ENCODE peak calls at places on chromosomes 16 and 17, in five cellular contexts. One of them, this sample, is unnamed.

GRCh38 chr17:47077576-47077975 is 98.5 kb upstream of the RPRML start:
- DNase-seq in mesenchymal stem cell: peak; percentile 35
- DNase-seq in transverse colon: no peak
- DNase-seq in pancreas: no peak
- DNase-seq in cardiac muscle cell: no peak
- DNase-seq in this sample: no peak

GRCh38 chr16:87391324-87391949 is 699 bp upstream of the MAP1LC3B start:
- DNase-seq in mesenchymal stem cell: peak; percentile 62
- DNase-seq in pancreas: peak; percentile 63
- DNase-seq in transverse colon: peak; percentile 65
- DNase-seq in cardiac muscle cell: no peak
- DNase-seq in this sample: no peak

GRCh38 chr17:7548585-7549400 is at the start of gene TNFSF12:
- DNase-seq in mesenchymal stem cell: peak; percentile 40
- DNase-seq in transverse colon: peak; percentile 72
- DNase-seq in cardiac muscle cell: peak; percentile 38
- DNase-seq in pancreas: peak; percentile 49
- DNase-seq in this sample: no peak

GRCh38 chr16:2286550-2286949 is 18.6 kb upstream of the RNPS1 start:
- DNase-seq in mesenchymal stem cell: no peak
- DNase-seq in transverse colon: no peak
- DNase-seq in pancreas: no peak
- DNase-seq in cardiac muscle cell: no peak
- DNase-seq in this sample: no peak

GRCh38 chr17:68515238-68515637 is 3.0 kb downstream of the PRKAR1A start:
- DNase-seq in mesenchymal stem cell: no peak
- DNase-seq in transverse colon: no peak
- DNase-seq in pancreas: no peak
- DNase-seq in cardiac muscle cell: peak; percentile 39
- DNase-seq in this sample: no peak

GRCh38 chr17:64126918-64127317 is 3.0 kb downstream of the ERN1 start:
- DNase-seq in mesenchymal stem cell: peak; percentile 34
- DNase-seq in transverse colon: no peak
- DNase-seq in pancreas: no peak
- DNase-seq in cardiac muscle cell: peak; percentile 19
- DNase-seq in this sample: no peak

GRCh38 chr17:68771867-68772515 is 170.8 kb upstream of the FAM20A start:
- DNase-seq in mesenchymal stem cell: peak; percentile 76
- DNase-seq in transverse colon: no peak
- DNase-seq in pancreas: no peak
- DNase-seq in cardiac muscle cell: peak; percentile 91
- DNase-seq in this sample: peak; percentile 80

GRCh38 chr16:47644661-47645060 is 183.5 kb downstream of the PHKB start:
- DNase-seq in pancreas: no peak
- DNase-seq in cardiac muscle cell: peak; percentile 28
- DNase-seq in mesenchymal stem cell: peak; percentile 8
- DNase-seq in transverse colon: no peak
- DNase-seq in this sample: no peak

GRCh38 chr16:48560692-48561091 is 49.3 kb downstream of the N4BP1 start:
- DNase-seq in transverse colon: no peak
- DNase-seq in cardiac muscle cell: no peak
- DNase-seq in mesenchymal stem cell: no peak
- DNase-seq in pancreas: no peak
- DNase-seq in this sample: no peak

GRCh38 chr17:70517808-70518207 is 348.5 kb downstream of the KCNJ2 start:
- DNase-seq in transverse colon: no peak
- DNase-seq in mesenchymal stem cell: no peak
- DNase-seq in pancreas: no peak
- DNase-seq in cardiac muscle cell: no peak
- DNase-seq in this sample: no peak

GRCh38 chr16:813204-813915 is 12.8 kb upstream of the GNG13 start:
- DNase-seq in mesenchymal stem cell: peak; percentile 14
- DNase-seq in transverse colon: peak; percentile 37
- DNase-seq in cardiac muscle cell: peak; percentile 36
- DNase-seq in pancreas: no peak
- DNase-seq in this sample: no peak

GRCh38 chr16:68083861-68084503 is 1.2 kb upstream of the NFATC3 start:
- DNase-seq in pancreas: no peak
- DNase-seq in transverse colon: no peak
- DNase-seq in mesenchymal stem cell: peak; percentile 75
- DNase-seq in cardiac muscle cell: peak; percentile 54
- DNase-seq in this sample: no peak

GRCh38 chr17:9932481-9932880 is 27.4 kb upstream of the RCVRN start:
- DNase-seq in cardiac muscle cell: peak; percentile 42
- DNase-seq in mesenchymal stem cell: peak; percentile 70
- DNase-seq in transverse colon: no peak
- DNase-seq in pancreas: no peak
- DNase-seq in this sample: no peak

GRCh38 chr17:39564201-39564828 is 43.4 kb downstream of the NEUROD2 start:
- DNase-seq in pancreas: no peak
- DNase-seq in transverse colon: no peak
- DNase-seq in mesenchymal stem cell: peak; percentile 9
- DNase-seq in cardiac muscle cell: peak; percentile 28
- DNase-seq in this sample: no peak

GRCh38 chr17:68719431-68719830 is 118.3 kb upstream of the FAM20A start:
- DNase-seq in transverse colon: no peak
- DNase-seq in cardiac muscle cell: peak; percentile 46
- DNase-seq in pancreas: no peak
- DNase-seq in mesenchymal stem cell: no peak
- DNase-seq in this sample: no peak

GRCh38 chr16:72832640-72833039 is 215.3 kb downstream of the ZFHX3 start:
- DNase-seq in cardiac muscle cell: peak; percentile 85
- DNase-seq in pancreas: peak; percentile 82
- DNase-seq in mesenchymal stem cell: peak; percentile 75
- DNase-seq in transverse colon: peak; percentile 84
- DNase-seq in this sample: no peak

GRCh38 chr16:83137894-83138293 is 511.1 kb downstream of the CDH13 start:
- DNase-seq in cardiac muscle cell: no peak
- DNase-seq in mesenchymal stem cell: no peak
- DNase-seq in pancreas: no peak
- DNase-seq in transverse colon: no peak
- DNase-seq in this sample: no peak

GRCh38 chr16:75251280-75252048 is at the start of gene BCAR1:
- DNase-seq in cardiac muscle cell: peak; percentile 96
- DNase-seq in pancreas: peak; percentile 88
- DNase-seq in transverse colon: peak; percentile 88
- DNase-seq in mesenchymal stem cell: peak; percentile 93
- DNase-seq in this sample: no peak

GRCh38 chr17:2792541-2793169 is 3.6 kb upstream of the RAP1GAP2 start:
- DNase-seq in transverse colon: no peak
- DNase-seq in cardiac muscle cell: no peak
- DNase-seq in pancreas: no peak
- DNase-seq in mesenchymal stem cell: no peak
- DNase-seq in this sample: no peak

GRCh38 chr17:35804658-35805192 is 4.6 kb upstream of the TAF15 start:
- DNase-seq in cardiac muscle cell: peak; percentile 97
- DNase-seq in pancreas: peak; percentile 60
- DNase-seq in transverse colon: peak; percentile 50
- DNase-seq in mesenchymal stem cell: peak; percentile 95
- DNase-seq in this sample: peak; percentile 79

GRCh38 chr17:76887809-76888208 is 19.6 kb downstream of the MGAT5B start:
- DNase-seq in cardiac muscle cell: peak; percentile 4
- DNase-seq in transverse colon: no peak
- DNase-seq in pancreas: no peak
- DNase-seq in mesenchymal stem cell: no peak
- DNase-seq in this sample: no peak

GRCh38 chr17:2975469-2975958 is 87.9 kb downstream of the OR1D5 start:
- DNase-seq in cardiac muscle cell: peak; percentile 54
- DNase-seq in transverse colon: peak; percentile 40
- DNase-seq in pancreas: peak; percentile 32
- DNase-seq in mesenchymal stem cell: no peak
- DNase-seq in this sample: no peak

DNA sequence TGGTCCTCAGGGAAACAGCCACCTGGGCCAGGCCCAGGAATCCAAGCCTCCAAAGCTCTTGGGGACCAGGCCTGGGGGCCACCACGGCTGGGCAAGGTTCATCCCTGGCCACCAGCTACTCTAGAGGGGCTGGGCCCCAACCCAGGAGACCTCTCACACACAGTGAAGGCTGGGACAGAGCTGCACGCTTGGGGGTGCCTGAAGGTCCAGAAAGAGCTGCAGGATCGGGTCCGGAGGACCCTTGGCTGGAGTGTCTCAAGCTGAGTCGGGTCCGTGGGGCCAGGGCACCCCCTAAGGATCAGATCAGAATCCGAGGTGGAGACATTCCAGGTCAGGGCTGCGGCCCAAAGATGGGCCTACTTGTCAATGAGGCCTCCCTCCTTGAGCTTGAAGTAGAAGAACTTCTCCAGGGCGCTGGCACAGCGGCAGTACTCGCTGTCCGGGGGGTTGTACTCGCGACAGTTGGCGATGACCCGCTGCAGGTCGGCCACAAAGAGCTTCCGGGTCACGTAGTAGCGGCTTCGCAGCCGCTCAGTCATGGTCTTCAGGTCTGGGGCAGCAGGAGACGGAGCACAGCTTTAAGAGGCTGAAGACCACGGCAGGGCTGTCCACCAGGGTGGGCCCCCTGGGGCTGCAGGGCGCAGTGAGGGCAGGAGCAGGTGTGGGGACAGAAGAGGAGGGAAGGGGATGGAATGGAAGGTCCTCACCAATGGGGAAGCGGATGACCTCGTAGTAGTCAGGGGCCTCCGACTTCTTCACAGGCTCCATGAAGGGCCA is 967 bp upstream of the DHX58 start:
- DNase-seq in mesenchymal stem cell: no peak
- DNase-seq in cardiac muscle cell: no peak
- DNase-seq in pancreas: no peak
- DNase-seq in transverse colon: no peak
- DNase-seq in this sample: no peak
- H3K36me3 ChIP-seq in mesenchymal stem cell: peaks cover 56% of the 10 kb centered on the region
- H3K36me3 ChIP-seq in cardiac muscle cell: peaks cover 8% of the 10 kb centered on the region
- H3K36me3 ChIP-seq in pancreas: no peaks in the 10 kb centered on the region
- H3K36me3 ChIP-seq in transverse colon: no peaks in the 10 kb centered on the region
- H3K36me3 ChIP-seq in this sample: peaks cover 28% of the 10 kb centered on the region

DNA sequence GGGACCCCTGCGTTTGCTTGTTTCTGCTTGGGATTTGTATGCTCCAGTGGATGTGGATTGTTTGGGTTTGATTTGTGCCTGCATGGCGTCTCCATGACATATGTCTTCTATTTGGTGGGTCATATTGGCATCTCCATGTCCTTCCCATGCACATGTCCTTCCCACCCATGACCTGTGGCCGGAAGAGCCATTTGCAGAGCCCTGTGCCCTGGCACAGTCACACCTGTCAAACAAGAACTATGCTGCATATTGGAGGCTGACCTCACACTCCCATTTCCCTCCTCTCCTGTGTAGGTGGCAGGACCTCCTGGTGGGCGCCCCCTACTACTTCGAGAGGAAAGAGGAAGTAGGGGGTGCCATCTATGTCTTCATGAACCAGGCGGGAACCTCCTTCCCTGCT is 15.8 kb downstream of the ITGA3 start:
- DNase-seq in mesenchymal stem cell: no peak
- DNase-seq in pancreas: no peak
- DNase-seq in transverse colon: no peak
- DNase-seq in cardiac muscle cell: no peak
- DNase-seq in this sample: no peak
- H3K36me3 ChIP-seq in mesenchymal stem cell: peaks cover 70% of the 10 kb centered on the region
- H3K36me3 ChIP-seq in pancreas: no peaks in the 10 kb centered on the region
- H3K36me3 ChIP-seq in transverse colon: no peaks in the 10 kb centered on the region
- H3K36me3 ChIP-seq in cardiac muscle cell: peaks cover 7% of the 10 kb centered on the region
- H3K36me3 ChIP-seq in this sample: no peaks in the 10 kb centered on the region

DNA sequence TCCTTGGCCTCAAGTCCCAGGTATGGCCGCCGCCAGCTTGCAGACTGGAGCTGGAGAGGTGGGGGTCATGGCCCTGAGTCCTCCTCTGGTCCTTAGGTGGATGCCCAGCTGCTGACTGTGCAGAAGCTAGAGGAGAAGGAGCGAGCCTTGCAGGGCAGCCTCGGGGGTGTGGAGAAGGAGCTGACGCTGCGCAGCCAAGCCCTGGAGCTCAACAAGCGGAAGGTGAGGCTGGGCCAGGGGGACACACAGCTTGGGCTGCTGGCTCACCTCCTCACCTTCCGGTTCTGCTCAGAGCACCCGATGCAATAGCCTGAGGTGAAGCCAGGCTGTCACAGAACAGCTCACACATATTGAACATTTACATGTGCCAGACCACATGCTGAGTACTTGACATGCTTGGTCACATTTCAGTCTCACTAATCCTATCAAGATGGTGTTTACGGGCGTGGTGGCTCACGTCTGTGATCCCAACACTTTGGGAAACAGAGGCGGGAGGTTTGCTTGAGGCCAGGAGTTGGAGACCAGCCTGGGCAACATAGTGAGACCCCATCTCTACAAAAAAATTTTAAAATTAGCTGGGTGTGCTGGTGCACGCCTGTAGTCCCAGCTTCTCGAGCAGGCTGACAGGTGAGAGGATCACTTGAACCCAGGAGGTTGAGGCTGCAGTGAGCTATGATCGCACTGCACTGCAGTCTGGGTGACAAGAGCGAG is 7.4 kb downstream of the RNF40 start:
- DNase-seq in mesenchymal stem cell: no peak
- DNase-seq in pancreas: no peak
- DNase-seq in transverse colon: no peak
- DNase-seq in cardiac muscle cell: no peak
- DNase-seq in this sample: no peak
- H3K36me3 ChIP-seq in mesenchymal stem cell: peaks cover 93% of the 10 kb centered on the region
- H3K36me3 ChIP-seq in pancreas: peaks cover 18% of the 10 kb centered on the region
- H3K36me3 ChIP-seq in transverse colon: no peaks in the 10 kb centered on the region
- H3K36me3 ChIP-seq in cardiac muscle cell: peaks cover 75% of the 10 kb centered on the region
- H3K36me3 ChIP-seq in this sample: peaks cover 86% of the 10 kb centered on the region

DNA sequence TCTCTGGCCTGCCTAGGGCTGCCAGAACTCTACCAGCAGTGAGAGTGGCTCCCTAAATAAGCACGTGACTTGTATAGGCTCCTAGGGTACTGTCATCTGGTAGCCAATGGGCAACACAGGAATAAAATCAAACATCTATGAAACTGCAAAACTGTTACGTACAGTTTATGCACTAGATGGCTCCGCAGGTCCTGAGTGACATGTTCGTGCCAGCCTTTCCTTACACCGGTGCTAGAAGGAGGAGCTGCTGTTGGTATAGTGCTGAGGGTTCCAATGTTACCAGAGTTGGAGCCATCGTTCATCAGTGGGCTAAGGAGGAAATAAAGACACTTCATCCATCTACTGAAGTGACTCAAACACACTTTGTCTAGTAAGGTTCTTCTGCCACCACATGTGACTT is 63.2 kb upstream of the TRAP1 start:
- DNase-seq in mesenchymal stem cell: peak; percentile 14
- DNase-seq in cardiac muscle cell: no peak
- DNase-seq in transverse colon: no peak
- DNase-seq in pancreas: no peak
- DNase-seq in this sample: no peak
- H3K36me3 ChIP-seq in mesenchymal stem cell: peaks cover 52% of the 10 kb centered on the region
- H3K36me3 ChIP-seq in cardiac muscle cell: peaks cover 40% of the 10 kb centered on the region
- H3K36me3 ChIP-seq in transverse colon: no peaks in the 10 kb centered on the region
- H3K36me3 ChIP-seq in pancreas: peaks cover 7% of the 10 kb centered on the region
- H3K36me3 ChIP-seq in this sample: peaks cover 83% of the 10 kb centered on the region

GRCh38 chr16:19008770-19009169 is 25.0 kb downstream of the TMC7 start:
- DNase-seq in transverse colon: no peak
- DNase-seq in cardiac muscle cell: peak; percentile 18
- DNase-seq in mesenchymal stem cell: peak; percentile 38
- DNase-seq in pancreas: no peak
- DNase-seq in this sample: peak; percentile 0

GRCh38 chr16:19003935-19004334 is 20.2 kb downstream of the TMC7 start:
- DNase-seq in pancreas: no peak
- DNase-seq in cardiac muscle cell: no peak
- DNase-seq in mesenchymal stem cell: no peak
- DNase-seq in transverse colon: no peak
- DNase-seq in this sample: no peak

GRCh38 chr16:19008245-19008644 is 24.5 kb downstream of the TMC7 start:
- DNase-seq in transverse colon: no peak
- DNase-seq in pancreas: no peak
- DNase-seq in mesenchymal stem cell: peak; percentile 86
- DNase-seq in cardiac muscle cell: peak; percentile 73
- DNase-seq in this sample: no peak

GRCh38 chr16:19006446-19007315 is 22.9 kb downstream of the TMC7 start:
- DNase-seq in pancreas: no peak
- DNase-seq in mesenchymal stem cell: no peak
- DNase-seq in transverse colon: no peak
- DNase-seq in cardiac muscle cell: no peak
- DNase-seq in this sample: no peak

GRCh38 chr16:19005561-19006445 is 22.1 kb downstream of the TMC7 start:
- DNase-seq in pancreas: no peak
- DNase-seq in cardiac muscle cell: no peak
- DNase-seq in transverse colon: peak; percentile 78
- DNase-seq in mesenchymal stem cell: no peak
- DNase-seq in this sample: no peak
- H3K36me3 ChIP-seq in pancreas: no peaks in the 10 kb centered on the region
- H3K36me3 ChIP-seq in cardiac muscle cell: no peaks in the 10 kb centered on the region
- H3K36me3 ChIP-seq in transverse colon: no peaks in the 10 kb centered on the region
- H3K36me3 ChIP-seq in mesenchymal stem cell: peaks cover 4% of the 10 kb centered on the region
- H3K36me3 ChIP-seq in this sample: no peaks in the 10 kb centered on the region

This sample was measured in SK-N-MC.